ENCODE peak calls at places on chromosomes 5 and 9, in eight cellular contexts. V is trophoblast cell; M is breast epithelium; Q is CD8-positive, alpha-beta memory T cell; B is brain microvascular endothelial cell; Y is H7; N is naive thymus-derived CD4-positive, alpha-beta T cell; F is foreskin fibroblast. U is an unnamed sample.

GRCh38 chr5:88803309-88803708 is 79.7 kb downstream of the MEF2C start:
- DNase-seq in F (no peak), B (no peak), Q (no peak), Y (no peak), V (no peak), M (no peak), N (no peak), U (no peak)

GRCh38 chr5:173963867-173964429 is 25.0 kb upstream of the C5orf47 start:
- DNase-seq in B (no peak), M (peak), N (peak), F (peak), Y (peak), Q (no peak), V (no peak), U (no peak)

GRCh38 chr9:89978185-89978584 is 373.4 kb downstream of the GADD45G start:
- DNase-seq in M (no peak), Y (peak), Q (no peak), N (no peak), F (no peak), B (peak), V (no peak), U (no peak)

GRCh38 chr5:128111818-128112448 is 28.4 kb downstream of the SLC12A2 start:
- DNase-seq in M (no peak), F (peak), B (peak), Y (no peak), N (no peak), Q (no peak), V (no peak), U (no peak)

GRCh38 chr9:18343799-18344198 is 130.2 kb upstream of the ADAMTSL1 start:
- DNase-seq in V (no peak), Y (no peak), N (no peak), M (no peak), F (peak), Q (no peak), B (peak), U (no peak)

GRCh38 chr9:108416321-108416720 is 439.5 kb downstream of the ACTL7B start:
- DNase-seq in M (no peak), Y (no peak), V (no peak), Q (no peak), F (no peak), B (no peak), N (no peak), U (no peak)

GRCh38 chr9:81058776-81059175 is 630.6 kb downstream of the TLE1 start:
- DNase-seq in B (no peak), N (no peak), Q (no peak), V (no peak), M (no peak), F (peak), Y (no peak), U (no peak)

GRCh38 chr5:173823721-173824567 is 64.2 kb upstream of the CPEB4 start:
- DNase-seq in F (peak), Q (no peak), V (peak), N (no peak), M (peak), B (peak), Y (peak), U (no peak)

GRCh38 chr9:16469184-16469583 is 401.3 kb downstream of the BNC2 start:
- DNase-seq in M (no peak), Q (no peak), N (no peak), F (no peak), V (no peak), Y (no peak), B (no peak), U (no peak)

GRCh38 chr5:156432830-156433105 is 105.8 kb downstream of the SGCD start:
- DNase-seq in Q (no peak), M (no peak), V (no peak), Y (no peak), B (no peak), N (no peak), F (no peak), U (no peak)

GRCh38 chr5:82308416-82308815 is 30.3 kb upstream of the RPS23 start:
- DNase-seq in F (no peak), V (no peak), N (no peak), Y (no peak), M (no peak), Q (no peak), B (no peak), U (no peak)

GRCh38 chr9:20640331-20641187 is 18.3 kb upstream of the MLLT3 start:
- DNase-seq in B (peak), V (no peak), F (peak), Q (peak), N (peak), M (peak), Y (no peak), U (no peak)

GRCh38 chr9:70589571-70590263 is 175.3 kb upstream of the KLF9 start:
- DNase-seq in Y (no peak), M (peak), N (no peak), F (peak), V (peak), Q (no peak), B (peak), U (no peak)
- H3K4me3 ChIP-seq in Y (no peak), M (no peak), N (no peak), F (no peak), V (no peak), Q (no peak), B (no peak), U (no peak)

DNA sequence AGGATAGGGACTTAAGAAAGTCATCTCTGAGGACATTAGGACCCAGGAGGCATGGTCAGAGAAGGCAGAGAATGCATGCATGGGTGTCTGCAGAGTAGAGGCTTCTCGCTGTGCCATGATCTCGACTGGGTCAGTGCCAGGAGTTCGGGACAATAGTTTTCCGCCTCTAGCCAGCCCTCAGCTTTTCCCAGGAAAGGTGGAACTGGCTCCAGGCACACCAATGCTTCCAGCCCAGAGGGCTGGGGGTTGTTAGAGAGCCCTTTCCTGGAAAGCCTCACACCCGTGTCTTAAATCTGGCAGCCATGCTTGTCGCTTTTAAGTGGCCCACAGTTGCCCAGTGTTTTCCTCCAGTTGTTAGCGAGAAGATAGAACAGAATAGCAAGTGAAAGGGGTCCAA is 1111.3 kb downstream of the TAF11L14 start:
- DNase-seq in F (no peak), N (no peak), M (no peak), Y (no peak), Q (no peak), V (no peak), B (no peak), U (no peak)
- H3K4me3 ChIP-seq in F (peak), N (peak), M (peak), Y (no peak), Q (peak), V (no peak), B (no peak), U (no peak)

GRCh38 chr9:125632321-125633115 is 74.5 kb downstream of the MAPKAP1 start:
- DNase-seq in F (no peak), B (no peak), N (no peak), V (no peak), Q (no peak), Y (no peak), M (no peak), U (no peak)
- H3K4me3 ChIP-seq in F (no peak), B (no peak), N (no peak), V (no peak), Q (no peak), Y (no peak), M (no peak), U (no peak)

GRCh38 chr9:1959347-1959746 is 55.8 kb upstream of the SMARCA2 start:
- DNase-seq in F (no peak), V (no peak), Y (peak), N (no peak), B (no peak), M (no peak), Q (no peak), U (peak)
- H3K4me3 ChIP-seq in F (no peak), V (no peak), Y (no peak), N (no peak), B (no peak), M (no peak), Q (no peak), U (no peak)

GRCh38 chr5:60842859-60843692 is 993 bp downstream of the ELOVL7 start:
- DNase-seq in N (no peak), Q (no peak), Y (peak), F (peak), V (no peak), B (no peak), M (no peak), U (no peak)

GRCh38 chr5:60841361-60841760 is 2.7 kb downstream of the ELOVL7 start:
- DNase-seq in V (no peak), B (no peak), N (no peak), Y (no peak), F (no peak), Q (no peak), M (no peak), U (no peak)

GRCh38 chr5:60844429-60844890 is 391 bp upstream of the ELOVL7 start:
- DNase-seq in F (peak), Q (no peak), N (no peak), M (no peak), B (peak), Y (peak), V (peak), U (no peak)

GRCh38 chr5:60846298-60846697 is 2.2 kb upstream of the ELOVL7 start:
- DNase-seq in N (no peak), V (no peak), Y (no peak), M (no peak), F (no peak), B (no peak), Q (no peak), U (no peak)

GRCh38 chr5:60843693-60844428 is at the start of gene ELOVL7:
- DNase-seq in M (peak), F (peak), Y (peak), V (peak), B (no peak), Q (no peak), N (no peak), U (peak)
- H3K4me3 ChIP-seq in M (peak), F (peak), Y (peak), V (peak), B (peak), Q (no peak), N (no peak), U (peak)

GRCh38 chr9:94097788-94098413 is 13.6 kb downstream of the PTPDC1 start:
- DNase-seq in V (no peak), Y (no peak), N (no peak), F (peak), Q (no peak), M (no peak), B (peak), U (no peak)
- H3K4me3 ChIP-seq in V (no peak), Y (no peak), N (no peak), F (no peak), Q (no peak), M (no peak), B (no peak), U (no peak)

GRCh38 chr9:4662989-4663792 is 1.1 kb downstream of the PLPP6 start:
- DNase-seq in Q (no peak), N (peak), V (peak), M (no peak), F (peak), Y (no peak), B (no peak), U (no peak)

GRCh38 chr9:4665357-4665756 is 923 bp downstream of the SPATA6L start:
- DNase-seq in Q (no peak), B (no peak), V (no peak), F (peak), N (no peak), M (no peak), Y (no peak), U (no peak)

GRCh38 chr9:4662108-4662988 is at the start of gene PLPP6:
- DNase-seq in Y (peak), N (peak), V (peak), B (peak), M (peak), Q (peak), F (peak), U (peak)

GRCh38 chr9:4666042-4666699 is at the start of gene SPATA6L:
- DNase-seq in F (peak), B (no peak), M (peak), Y (peak), V (peak), Q (peak), N (peak), U (peak)

GRCh38 chr9:4663956-4664355 is 1.9 kb downstream of the PLPP6 start:
- DNase-seq in M (no peak), N (no peak), V (no peak), Q (no peak), Y (no peak), B (no peak), F (no peak), U (no peak)
- H3K4me3 ChIP-seq in M (no peak), N (no peak), V (no peak), Q (no peak), Y (no peak), B (no peak), F (peak), U (no peak)

GRCh38 chr9:124660341-124660801 is 110.7 kb downstream of the NR6A1 start:
- DNase-seq in Y (peak), N (no peak), F (peak), B (peak), V (peak), Q (no peak), M (no peak), U (peak)
- H3K4me3 ChIP-seq in Y (peak), N (peak), F (peak), B (peak), V (no peak), Q (peak), M (peak), U (peak)

DNA sequence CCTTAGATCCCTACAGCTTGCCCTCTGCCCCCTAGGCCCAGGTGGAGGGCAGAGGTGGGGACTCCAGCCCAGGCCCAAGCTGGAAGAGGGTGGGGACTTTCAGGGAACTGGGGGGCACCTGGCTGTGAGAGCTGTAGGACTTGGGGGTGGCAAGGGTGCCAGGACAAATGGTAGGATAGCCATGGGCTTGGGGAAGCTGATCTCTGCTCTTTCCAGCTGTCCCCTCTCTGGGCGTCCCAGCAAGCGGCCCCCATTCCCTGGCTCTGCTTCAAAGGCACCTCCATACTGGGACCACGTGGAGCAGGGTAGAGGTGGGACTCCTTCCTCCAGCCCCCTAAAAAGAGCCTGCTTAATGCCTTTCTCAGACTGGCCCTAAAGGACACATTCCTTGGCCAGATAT is 385 bp downstream of the LTC4S start:
- DNase-seq in F (no peak), Y (peak), Q (no peak), M (no peak), V (no peak), B (no peak), N (no peak), U (no peak)
- H3K4me3 ChIP-seq in F (peak), Y (no peak), Q (peak), M (peak), V (no peak), B (no peak), N (peak), U (no peak)

GRCh38 chr5:23840083-23840482 is 332.7 kb downstream of the PRDM9 start:
- DNase-seq in N (no peak), M (no peak), B (no peak), F (no peak), Y (no peak), Q (no peak), V (no peak), U (no peak)
- H3K4me3 ChIP-seq in N (no peak), M (no peak), B (no peak), F (no peak), Y (no peak), Q (no peak), V (no peak), U (no peak)

U was measured in WERI-Rb-1.